ENCODE peak calls at places on chromosomes 6 and 20, in five cellular contexts. U is CD4-positive, alpha-beta T cell; O is cardiac fibroblast; I is neural crest cell; V is AG04450. F is an unnamed sample.

GRCh38 chr6:103578115-103578514 is 1281.6 kb downstream of the HACE1 start:
- DNase-seq in I (no peak), V (no peak), O (no peak), U (no peak), F (no peak)

GRCh38 chr20:41050361-41051019 is 21.9 kb downstream of the TOP1 start:
- DNase-seq in U (no peak), I (no peak), O (peak), V (no peak), F (no peak)

GRCh38 chr6:75882734-75883133 is 133.7 kb downstream of the MYO6 start:
- DNase-seq in O (peak), U (no peak), V (peak), I (no peak), F (no peak)

GRCh38 chr6:41451039-41451438 is 95.1 kb upstream of the FOXP4 start:
- DNase-seq in V (no peak), I (no peak), U (no peak), O (no peak), F (peak)

GRCh38 chr6:25022140-25022553 is 86.4 kb upstream of the RIPOR2 start:
- DNase-seq in V (no peak), U (no peak), I (no peak), O (peak), F (no peak)

GRCh38 chr20:916125-916799 is at the start of gene ANGPT4:
- DNase-seq in U (no peak), V (no peak), O (no peak), I (no peak), F (no peak)

GRCh38 chr20:12012241-12013222 is 94.8 kb downstream of the BTBD3 start:
- DNase-seq in I (peak), V (peak), U (no peak), O (peak), F (peak)

GRCh38 chr6:149456311-149457021 is 28.3 kb downstream of the ZC3H12D start:
- DNase-seq in I (no peak), O (no peak), U (no peak), V (no peak), F (no peak)

GRCh38 chr6:1596088-1596852 is 13.4 kb upstream of the FOXC1 start:
- DNase-seq in V (no peak), O (peak), U (peak), I (peak), F (peak)

GRCh38 chr6:81241717-81242116 is 510.8 kb downstream of the TENT5A start:
- DNase-seq in I (no peak), O (peak), U (no peak), V (peak), F (no peak)

GRCh38 chr6:148329568-148330299 is 12.9 kb upstream of the SASH1 start:
- DNase-seq in O (peak), I (no peak), U (no peak), V (peak), F (no peak)

GRCh38 chr6:144778056-144778455 is 492.9 kb downstream of the UTRN start:
- DNase-seq in I (no peak), V (no peak), U (no peak), O (no peak), F (no peak)

GRCh38 chr6:26555505-26556262 is 17.5 kb downstream of the HMGN4 start:
- DNase-seq in V (no peak), U (no peak), I (no peak), O (peak), F (no peak)

GRCh38 chr20:44832724-44833123 is 22.4 kb upstream of the RIMS4 start:
- DNase-seq in U (no peak), V (no peak), I (no peak), O (peak), F (peak)

GRCh38 chr20:9306521-9306920 is 207.9 kb upstream of the LAMP5 start:
- DNase-seq in U (no peak), I (no peak), O (peak), V (peak), F (no peak)

GRCh38 chr20:9311132-9311531 is 203.3 kb upstream of the LAMP5 start:
- DNase-seq in I (no peak), V (no peak), U (no peak), O (no peak), F (no peak)
- TF ChIP-seq CTCF in I (no peak), V (no peak), U (no peak), O (no peak), F (no peak)

GRCh38 chr20:36342721-36343120 is 36.6 kb downstream of the DLGAP4 start:
- DNase-seq in O (no peak), U (no peak), I (no peak), V (no peak), F (no peak)
- TF ChIP-seq CTCF in O (no peak), U (no peak), I (no peak), V (no peak), F (no peak)

DNA sequence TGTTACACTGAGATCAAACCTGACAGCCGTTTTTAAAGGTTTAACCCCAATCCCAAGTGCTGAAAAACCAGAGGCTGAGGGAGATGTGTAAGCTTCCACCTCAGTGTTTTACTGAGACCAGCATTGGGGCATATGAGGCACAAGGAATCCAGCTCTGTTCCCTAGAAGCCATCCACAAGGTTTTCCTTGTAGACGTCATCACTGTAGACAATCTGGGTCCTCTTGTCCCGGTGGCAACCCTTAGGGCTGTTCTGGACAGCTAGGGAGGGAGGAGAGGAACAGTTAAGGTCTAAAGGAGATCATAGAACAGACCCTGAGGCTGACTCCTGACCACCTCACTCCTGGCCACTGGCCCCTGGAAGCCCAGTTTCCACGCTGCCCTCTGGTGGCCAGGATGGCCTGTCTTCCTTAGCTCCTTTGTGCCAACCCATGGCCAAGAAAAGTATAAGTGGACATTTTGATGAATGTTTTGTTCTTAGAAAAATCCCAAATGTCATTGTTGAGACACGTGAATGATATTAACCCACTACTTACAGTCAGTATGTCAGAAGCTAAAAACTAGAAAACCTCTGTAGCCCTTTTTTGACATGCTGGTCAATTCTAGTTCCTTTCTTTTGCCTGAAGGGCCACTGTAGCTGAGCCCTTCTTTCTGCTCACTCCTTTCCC is 6.4 kb downstream of the CFB start:
- DNase-seq in O (peak), U (no peak), I (peak), V (peak), F (peak)
- TF ChIP-seq CTCF in O (peak), U (peak), I (peak), V (peak), F (peak)

DNA sequence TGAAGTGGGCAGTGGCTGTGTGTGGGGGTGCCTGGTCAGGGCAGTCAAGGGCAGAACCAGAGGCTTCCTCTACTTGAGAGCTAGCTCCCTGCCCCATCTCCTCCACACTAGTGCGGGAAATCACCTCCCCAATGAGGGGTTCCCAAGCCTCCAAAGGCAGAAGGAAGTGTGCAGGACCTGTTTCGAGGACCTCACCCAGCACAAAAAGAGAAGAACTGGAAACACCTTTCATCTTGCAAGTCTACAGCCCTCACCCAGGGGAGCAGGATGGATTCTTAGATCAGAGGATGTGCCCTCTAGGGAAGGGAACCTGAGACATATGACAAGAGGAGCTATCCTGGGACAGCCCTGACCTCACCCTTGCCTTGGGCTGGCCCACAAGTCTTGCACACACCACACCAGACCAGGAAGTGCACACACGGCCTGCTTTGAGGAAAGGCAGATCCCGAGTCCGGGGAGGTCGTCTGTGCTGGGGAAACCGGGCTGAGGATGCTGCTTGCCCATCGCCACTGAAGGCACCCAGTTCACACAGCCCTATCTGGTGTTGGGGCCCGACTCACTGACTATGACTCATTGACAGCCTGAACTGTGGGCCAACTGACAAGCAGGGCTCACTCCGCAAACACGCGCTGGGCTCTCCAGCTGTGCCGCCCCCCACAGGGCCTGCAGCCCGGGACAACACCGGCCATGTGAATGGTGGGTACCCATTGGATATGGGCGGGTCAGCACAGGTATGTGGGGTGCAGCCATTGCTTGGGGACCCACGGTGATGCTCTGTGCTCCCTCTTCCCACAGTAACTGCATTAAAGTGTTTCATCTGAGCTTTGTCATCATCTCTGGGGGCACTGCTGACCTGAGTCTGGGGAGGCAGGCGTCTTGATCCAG is 1.8 kb downstream of the SAMD10 start:
- DNase-seq in U (peak), I (no peak), V (peak), O (peak), F (peak)
- TF ChIP-seq CTCF in U (no peak), I (no peak), V (no peak), O (no peak), F (no peak)

GRCh38 chr20:19249515-19249914 is 37.1 kb downstream of the SLC24A3 start:
- DNase-seq in O (peak), U (no peak), V (no peak), I (no peak), F (no peak)
- TF ChIP-seq CTCF in O (no peak), U (no peak), V (no peak), I (no peak), F (no peak)

GRCh38 chr6:30884521-30885480 is 482 bp downstream of the DDR1 start:
- DNase-seq in U (peak), V (no peak), I (peak), O (peak), F (peak)
- TF ChIP-seq CTCF in U (no peak), V (no peak), I (no peak), O (no peak), F (no peak)

GRCh38 chr20:46011631-46012482 is 3.1 kb downstream of the MMP9 start:
- DNase-seq in O (peak), U (no peak), I (no peak), V (no peak), F (no peak)
- TF ChIP-seq CTCF in O (peak), U (no peak), I (no peak), V (peak), F (peak)